ENCODE peak calls at places on chromosomes 2 and 18, in seven cellular contexts. K is transverse colon; E is hepatocyte; B is psoas muscle; X is cardiac muscle cell; I is CD8-positive, alpha-beta T cell; T is body of pancreas. J is an unnamed sample.

GRCh38 chr2:181742908-181743722 is 62.8 kb upstream of the NEUROD1 start:
- DNase-seq in K (peak; percentile 44), E (peak; percentile 62), B (no peak), X (peak; percentile 54), I (peak; percentile 28), T (peak; percentile 68), J (no peak)

GRCh38 chr2:127526940-127527804 is 883 bp upstream of the IWS1 start:
- DNase-seq in K (no peak), E (peak; percentile 63), B (no peak), X (no peak), I (no peak), T (no peak), J (no peak)

GRCh38 chr2:216556202-216556601 is 57.6 kb downstream of the RPL37A start:
- DNase-seq in K (no peak), E (no peak), B (no peak), X (no peak), I (no peak), T (no peak), J (no peak)

GRCh38 chr18:58056159-58056558 is 12.1 kb downstream of the NEDD4L start:
- DNase-seq in K (no peak), E (no peak), B (no peak), X (no peak), I (no peak), T (no peak), J (no peak)

GRCh38 chr18:28689591-28689990 is 512.7 kb upstream of the CDH2 start:
- DNase-seq in K (no peak), E (no peak), B (no peak), X (no peak), I (no peak), T (no peak), J (no peak)

GRCh38 chr2:191938779-191939178 is 91.9 kb upstream of the CAVIN2 start:
- DNase-seq in K (no peak), E (no peak), B (no peak), X (no peak), I (no peak), T (no peak), J (no peak)

GRCh38 chr2:208042041-208042440 is 16.7 kb upstream of the PLEKHM3 start:
- DNase-seq in K (peak; percentile 10), E (peak; percentile 30), B (no peak), X (no peak), I (no peak), T (no peak), J (no peak)

GRCh38 chr2:76120176-76120575 is 409.5 kb upstream of the GCFC2 start:
- DNase-seq in K (no peak), E (no peak), B (no peak), X (no peak), I (no peak), T (no peak), J (no peak)

GRCh38 chr18:75405341-75405740 is 22.2 kb downstream of the SMIM21 start:
- DNase-seq in K (no peak), E (no peak), B (no peak), X (no peak), I (no peak), T (no peak), J (no peak)

DNA sequence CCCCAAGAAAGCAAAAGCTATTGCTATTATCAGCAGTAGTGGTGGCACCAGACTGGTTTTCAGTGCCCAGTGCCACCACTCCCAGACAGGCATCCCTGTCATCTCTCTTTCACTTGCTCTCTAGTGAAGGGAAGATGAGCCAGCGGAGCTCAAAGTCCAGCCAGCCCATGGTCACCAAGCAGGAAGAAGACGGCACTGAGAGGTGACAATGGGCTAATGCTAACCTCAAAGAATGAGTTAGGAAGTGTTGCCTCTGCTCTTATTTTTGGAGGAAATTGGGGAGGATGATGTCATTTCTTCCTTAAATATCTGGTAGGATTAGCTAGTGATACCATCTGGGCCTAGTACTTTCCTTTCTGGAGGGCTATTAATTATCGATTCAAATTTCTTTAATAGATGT is 1.7 kb downstream of the SP140 start:
- DNase-seq in K (no peak), E (no peak), B (no peak), X (no peak), I (no peak), T (no peak), J (no peak)
- H3K4me3 ChIP-seq in K (no peak overlapping the region), E (no peak overlapping the region), B (no peak overlapping the region), X (no peak overlapping the region), I (no peak overlapping the region), T (no peak overlapping the region), J (no peak overlapping the region)

GRCh38 chr18:22473366-22473765 is 55.7 kb upstream of the CTAGE1 start:
- DNase-seq in K (no peak), E (no peak), B (no peak), X (no peak), I (no peak), T (no peak), J (no peak)
- H3K4me1 ChIP-seq in K (peaks cover 7% of the 10 kb centered on the region), E (peaks cover 32% of the 10 kb centered on the region), B (no peaks in the 10 kb centered on the region), X (peaks cover 43% of the 10 kb centered on the region), I (no peaks in the 10 kb centered on the region), T (peaks cover 36% of the 10 kb centered on the region), J (no peaks in the 10 kb centered on the region)

GRCh38 chr18:37563810-37564511 is 1.6 kb downstream of the CELF4 start:
- DNase-seq in K (no peak), E (no peak), B (no peak), X (no peak), I (no peak), T (no peak), J (no peak)
- H3K27ac ChIP-seq in K (no peak overlapping the region), E (no peak overlapping the region), B (no peak overlapping the region), X (no peak overlapping the region), I (no peak overlapping the region), T (no peak overlapping the region), J (no peak overlapping the region)

DNA sequence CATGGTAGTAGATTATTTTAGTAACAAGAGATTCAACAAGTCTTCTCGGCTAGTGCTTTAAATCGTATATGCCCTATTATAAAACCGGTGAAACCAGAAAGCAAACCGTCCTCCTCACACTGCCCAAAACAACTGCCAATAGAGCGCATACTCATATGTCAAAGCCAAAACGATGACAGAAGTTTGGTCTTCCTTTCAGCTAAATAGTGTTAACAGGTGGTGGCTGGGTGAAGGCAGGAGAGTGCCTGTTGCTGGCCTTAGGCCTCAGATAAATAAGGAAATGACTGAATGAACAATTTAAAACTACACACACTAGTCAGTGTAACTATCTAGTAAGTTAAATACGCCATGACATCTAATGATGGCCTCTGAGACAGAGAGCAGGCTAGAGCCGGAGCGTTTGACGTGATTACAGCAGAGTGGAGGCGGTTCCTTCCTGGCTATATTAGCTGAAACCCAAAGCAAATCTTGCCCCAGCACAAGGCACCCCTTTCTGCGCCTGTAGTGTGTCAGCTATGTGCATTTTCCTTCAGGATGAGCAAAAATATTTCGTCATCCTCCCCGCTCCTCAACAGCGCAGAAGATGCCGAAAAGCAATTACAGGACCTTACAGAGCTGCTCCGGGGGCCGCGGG is 1.6 kb downstream of the LONRF2 start:
- DNase-seq in K (no peak), E (peak; percentile 5), B (peak; percentile 15), X (no peak), I (no peak), T (no peak), J (no peak)
- H3K4me3 ChIP-seq in K (peak overlapping the region; percentile 50), E (peak overlapping the region; percentile 55), B (peak overlapping the region; percentile 75), X (peak overlapping the region; percentile 69), I (no peak overlapping the region), T (peak overlapping the region; percentile 39), J (peak overlapping the region; percentile 84)

DNA sequence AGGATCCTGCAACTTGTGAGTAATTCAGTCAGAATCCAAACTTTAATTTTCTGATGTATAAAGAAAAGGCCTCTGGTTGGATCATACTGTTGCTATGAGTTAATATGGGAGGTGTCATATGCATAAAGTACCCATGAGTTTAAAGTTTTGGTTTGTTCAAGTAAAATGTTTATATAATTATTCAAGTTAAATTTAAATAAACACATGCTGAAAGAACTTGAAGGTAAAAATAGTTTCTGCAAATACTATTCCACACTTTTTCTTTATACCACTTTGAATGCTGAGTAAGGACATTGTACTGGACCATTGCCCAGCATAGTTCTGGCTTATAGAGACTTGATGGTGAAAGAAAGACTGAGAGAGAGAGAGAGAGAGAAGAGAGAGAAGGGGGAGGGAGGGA is 30.7 kb downstream of the PKP4 start:
- DNase-seq in K (no peak), E (no peak), B (no peak), X (no peak), I (no peak), T (no peak), J (no peak)
- H3K4me1 ChIP-seq in K (no peaks in the 10 kb centered on the region), E (no peaks in the 10 kb centered on the region), B (peaks cover 26% of the 10 kb centered on the region), X (peaks cover 19% of the 10 kb centered on the region), I (no peaks in the 10 kb centered on the region), T (peaks cover 4% of the 10 kb centered on the region), J (peaks cover 3% of the 10 kb centered on the region)

GRCh38 chr2:240586919-240587800 is 626 bp downstream of the CAPN10 start:
- DNase-seq in K (peak; percentile 65), E (peak; percentile 68), B (no peak), X (peak; percentile 69), I (peak; percentile 61), T (no peak), J (peak; percentile 23)
- H3K27ac ChIP-seq in K (peak overlapping the region; percentile 99), E (peak overlapping the region; percentile 66), B (peak overlapping the region; percentile 99), X (peak overlapping the region; percentile 32), I (peak overlapping the region; percentile 86), T (peak overlapping the region; percentile 86), J (no peak overlapping the region)

GRCh38 chr2:132443106-132443505 is 26.5 kb downstream of the GPR39 start:
- DNase-seq in K (no peak), E (no peak), B (no peak), X (no peak), I (no peak), T (no peak), J (no peak)

GRCh38 chr2:132438650-132439030 is 22.0 kb downstream of the GPR39 start:
- DNase-seq in K (no peak), E (no peak), B (no peak), X (no peak), I (no peak), T (no peak), J (no peak)

GRCh38 chr2:132439703-132440398 is 23.2 kb downstream of the GPR39 start:
- DNase-seq in K (no peak), E (peak; percentile 31), B (no peak), X (peak; percentile 20), I (no peak), T (no peak), J (no peak)

GRCh38 chr2:132437852-132438649 is 21.4 kb downstream of the GPR39 start:
- DNase-seq in K (no peak), E (no peak), B (no peak), X (no peak), I (no peak), T (no peak), J (no peak)

GRCh38 chr2:132441051-132441450 is 24.4 kb downstream of the GPR39 start:
- DNase-seq in K (no peak), E (no peak), B (no peak), X (no peak), I (no peak), T (no peak), J (no peak)
- H3K4me3 ChIP-seq in K (no peak overlapping the region), E (no peak overlapping the region), B (no peak overlapping the region), X (no peak overlapping the region), I (no peak overlapping the region), T (no peak overlapping the region), J (no peak overlapping the region)

DNA sequence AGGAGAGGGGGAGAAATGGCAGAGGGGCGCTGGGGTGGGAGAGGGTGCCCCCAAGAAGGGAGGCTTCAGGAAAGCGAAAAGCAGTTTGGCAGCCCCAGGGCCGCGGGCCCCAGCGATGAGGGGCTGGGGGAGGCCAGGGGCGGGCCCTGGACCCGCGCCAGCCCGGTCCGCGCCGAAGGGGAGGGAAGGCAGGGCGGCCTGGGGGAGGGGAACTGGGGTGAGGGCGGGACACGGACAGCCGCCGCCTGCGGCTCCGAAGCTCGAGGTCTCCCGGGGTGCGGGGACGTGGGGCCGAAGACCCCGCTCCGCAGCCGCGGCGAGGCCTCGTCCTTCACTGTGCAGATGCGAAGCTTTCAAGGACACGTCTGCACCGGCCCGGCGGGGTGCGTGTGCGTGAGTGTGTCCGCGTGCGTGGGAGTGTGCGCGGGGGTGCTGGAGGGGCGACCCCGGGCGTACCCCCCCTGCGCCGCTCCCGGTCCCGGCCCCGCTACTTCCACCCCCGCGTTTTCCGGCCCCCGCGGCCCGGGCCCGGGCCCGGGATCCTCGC is 1.3 kb downstream of the DNMT3A start:
- DNase-seq in K (peak; percentile 57), E (peak; percentile 69), B (no peak), X (peak; percentile 48), I (peak; percentile 28), T (peak; percentile 47), J (no peak)
- H3K4me1 ChIP-seq in K (peaks cover 15% of the 10 kb centered on the region), E (peaks cover 26% of the 10 kb centered on the region), B (peaks cover 48% of the 10 kb centered on the region), X (peaks cover 15% of the 10 kb centered on the region), I (peaks cover 56% of the 10 kb centered on the region), T (peaks cover 48% of the 10 kb centered on the region), J (no peaks in the 10 kb centered on the region)